ENCODE peak calls at places on chromosomes 12 and 14, in ten cellular contexts. One of them, this sample, is unnamed.
A peak's percentile ranks its signal among the peaks of the same experiment; 100 is the strongest.

GRCh38 chr14:69818760-69819191 is 21.7 kb upstream of the SLC10A1 start:
- DNase-seq in right atrium auricular region: no peak
- DNase-seq in ovary: peak; percentile 26
- DNase-seq in GM23338: peak; percentile 84
- DNase-seq in K562: peak; percentile 72
- DNase-seq in Calu3: peak; percentile 78
- DNase-seq in foreskin keratinocyte: peak; percentile 63
- DNase-seq in adrenal gland: peak; percentile 30
- DNase-seq in lower leg skin: peak; percentile 53
- DNase-seq in choroid plexus epithelial cell: peak; percentile 77
- DNase-seq in this sample: peak; percentile 74

GRCh38 chr12:6871052-6871957 is 1.8 kb downstream of the SPSB2 start:
- DNase-seq in choroid plexus epithelial cell: no peak
- DNase-seq in K562: no peak
- DNase-seq in GM23338: peak; percentile 36
- DNase-seq in ovary: no peak
- DNase-seq in Calu3: peak; percentile 74
- DNase-seq in foreskin keratinocyte: peak; percentile 72
- DNase-seq in right atrium auricular region: no peak
- DNase-seq in lower leg skin: no peak
- DNase-seq in adrenal gland: no peak
- DNase-seq in this sample: no peak

GRCh38 chr12:44015333-44015941 is 179.6 kb downstream of the TMEM117 start:
- DNase-seq in adrenal gland: no peak
- DNase-seq in lower leg skin: no peak
- DNase-seq in K562: peak; percentile 24
- DNase-seq in Calu3: peak; percentile 1
- DNase-seq in GM23338: peak; percentile 66
- DNase-seq in ovary: no peak
- DNase-seq in foreskin keratinocyte: peak; percentile 56
- DNase-seq in right atrium auricular region: no peak
- DNase-seq in choroid plexus epithelial cell: peak; percentile 68
- DNase-seq in this sample: peak; percentile 21

GRCh38 chr12:117333331-117334000 is 28.0 kb downstream of the NOS1 start:
- DNase-seq in lower leg skin: no peak
- DNase-seq in adrenal gland: no peak
- DNase-seq in foreskin keratinocyte: no peak
- DNase-seq in GM23338: no peak
- DNase-seq in Calu3: no peak
- DNase-seq in ovary: no peak
- DNase-seq in K562: no peak
- DNase-seq in choroid plexus epithelial cell: no peak
- DNase-seq in right atrium auricular region: no peak
- DNase-seq in this sample: no peak

GRCh38 chr12:4383304-4383865 is 3.9 kb upstream of the FGF23 start:
- DNase-seq in lower leg skin: no peak
- DNase-seq in foreskin keratinocyte: no peak
- DNase-seq in choroid plexus epithelial cell: no peak
- DNase-seq in Calu3: no peak
- DNase-seq in K562: peak; percentile 35
- DNase-seq in GM23338: peak; percentile 86
- DNase-seq in ovary: no peak
- DNase-seq in adrenal gland: no peak
- DNase-seq in right atrium auricular region: no peak
- DNase-seq in this sample: no peak

GRCh38 chr12:50598321-50598862 is 93.6 kb downstream of the DIP2B start:
- DNase-seq in choroid plexus epithelial cell: peak; percentile 52
- DNase-seq in right atrium auricular region: no peak
- DNase-seq in K562: no peak
- DNase-seq in Calu3: no peak
- DNase-seq in ovary: no peak
- DNase-seq in foreskin keratinocyte: no peak
- DNase-seq in GM23338: no peak
- DNase-seq in adrenal gland: peak; percentile 50
- DNase-seq in lower leg skin: no peak
- DNase-seq in this sample: no peak

GRCh38 chr14:93285048-93285447 is 47.8 kb downstream of the BTBD7 start:
- DNase-seq in choroid plexus epithelial cell: peak; percentile 68
- DNase-seq in Calu3: no peak
- DNase-seq in right atrium auricular region: no peak
- DNase-seq in lower leg skin: no peak
- DNase-seq in K562: no peak
- DNase-seq in GM23338: no peak
- DNase-seq in foreskin keratinocyte: no peak
- DNase-seq in ovary: no peak
- DNase-seq in adrenal gland: no peak
- DNase-seq in this sample: no peak

GRCh38 chr12:57488397-57489156 is 709 bp downstream of the MARS1 start:
- DNase-seq in GM23338: peak; percentile 30
- DNase-seq in Calu3: no peak
- DNase-seq in lower leg skin: no peak
- DNase-seq in K562: peak; percentile 41
- DNase-seq in foreskin keratinocyte: no peak
- DNase-seq in adrenal gland: no peak
- DNase-seq in ovary: no peak
- DNase-seq in choroid plexus epithelial cell: peak; percentile 39
- DNase-seq in right atrium auricular region: no peak
- DNase-seq in this sample: no peak

GRCh38 chr12:55972045-55972843 is 1.6 kb upstream of the RAB5B start:
- DNase-seq in GM23338: peak; percentile 46
- DNase-seq in Calu3: peak; percentile 46
- DNase-seq in adrenal gland: peak; percentile 28
- DNase-seq in foreskin keratinocyte: peak; percentile 89
- DNase-seq in K562: no peak
- DNase-seq in ovary: no peak
- DNase-seq in choroid plexus epithelial cell: peak; percentile 87
- DNase-seq in lower leg skin: no peak
- DNase-seq in right atrium auricular region: no peak
- DNase-seq in this sample: no peak

GRCh38 chr14:61280092-61280525 is 1.0 kb downstream of the TMEM30B start:
- DNase-seq in Calu3: peak; percentile 36
- DNase-seq in GM23338: no peak
- DNase-seq in ovary: no peak
- DNase-seq in foreskin keratinocyte: no peak
- DNase-seq in right atrium auricular region: no peak
- DNase-seq in K562: no peak
- DNase-seq in choroid plexus epithelial cell: no peak
- DNase-seq in lower leg skin: no peak
- DNase-seq in adrenal gland: no peak
- DNase-seq in this sample: no peak

GRCh38 chr12:92929957-92930356 is 862 bp upstream of the EEA1 start:
- DNase-seq in ovary: no peak
- DNase-seq in foreskin keratinocyte: peak; percentile 42
- DNase-seq in right atrium auricular region: no peak
- DNase-seq in GM23338: no peak
- DNase-seq in adrenal gland: no peak
- DNase-seq in lower leg skin: no peak
- DNase-seq in Calu3: no peak
- DNase-seq in choroid plexus epithelial cell: no peak
- DNase-seq in K562: no peak
- DNase-seq in this sample: no peak

DNA sequence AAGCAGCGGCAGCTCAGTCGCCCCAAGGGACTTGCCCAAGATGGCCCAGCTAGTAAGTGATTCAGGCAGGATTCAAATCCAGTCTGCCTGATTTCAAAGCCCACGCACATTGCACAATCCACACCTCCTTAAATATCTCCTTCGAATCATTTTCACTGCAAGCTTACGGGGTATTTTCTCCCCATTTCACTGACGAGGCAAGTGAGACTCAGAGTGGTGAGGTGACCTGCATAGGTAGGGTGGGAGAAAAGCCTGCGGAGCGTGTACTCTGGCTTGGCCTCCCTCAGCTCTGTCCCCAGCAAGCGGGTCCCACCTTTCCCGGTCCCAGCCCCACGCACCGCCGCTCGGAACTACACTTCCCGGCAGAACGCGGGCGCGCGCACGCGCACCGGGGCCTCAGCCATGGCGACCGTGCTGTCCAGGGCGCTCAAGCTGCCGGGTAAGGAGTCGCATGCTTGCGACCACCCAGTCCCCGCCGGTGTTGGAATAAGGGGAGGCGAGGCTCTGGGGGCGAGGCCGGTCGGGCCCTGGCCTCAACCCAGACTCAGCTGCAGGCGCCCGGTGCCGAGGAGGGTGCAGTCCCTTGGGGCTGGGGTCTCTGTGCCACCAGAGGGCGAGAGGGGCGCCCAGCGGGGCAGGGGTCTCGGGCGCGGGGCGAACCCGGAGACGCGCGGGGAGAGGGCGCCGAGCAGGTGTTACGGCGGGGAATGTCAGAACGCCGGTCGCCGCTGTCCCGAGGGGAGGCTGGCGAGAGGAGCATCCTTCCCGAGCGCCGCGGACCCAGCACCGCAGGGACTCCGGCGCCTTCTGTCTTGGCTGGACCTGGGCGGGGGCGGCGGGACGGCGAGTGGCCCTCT is at the start of gene FAM234B:
- DNase-seq in ovary: peak; percentile 80
- DNase-seq in GM23338: peak; percentile 84
- DNase-seq in right atrium auricular region: peak; percentile 80
- DNase-seq in adrenal gland: peak; percentile 63
- DNase-seq in lower leg skin: peak; percentile 64
- DNase-seq in Calu3: peak; percentile 81
- DNase-seq in K562: peak; percentile 78
- DNase-seq in choroid plexus epithelial cell: peak; percentile 64
- DNase-seq in foreskin keratinocyte: peak; percentile 25
- DNase-seq in this sample: peak; percentile 87
- TF ChIP-seq CTCF in ovary: peak; percentile 10
- TF ChIP-seq CTCF in GM23338: peak; percentile 36
- TF ChIP-seq CTCF in right atrium auricular region: no peak
- TF ChIP-seq CTCF in adrenal gland: no peak
- TF ChIP-seq CTCF in lower leg skin: no peak
- TF ChIP-seq CTCF in Calu3: no peak
- TF ChIP-seq CTCF in K562: no peak
- TF ChIP-seq CTCF in choroid plexus epithelial cell: no peak
- TF ChIP-seq CTCF in foreskin keratinocyte: no peak
- TF ChIP-seq CTCF in this sample: peak; percentile 7

GRCh38 chr14:67436006-67436866 is 24.3 kb upstream of the PLEK2 start:
- DNase-seq in right atrium auricular region: no peak
- DNase-seq in GM23338: peak; percentile 58
- DNase-seq in foreskin keratinocyte: no peak
- DNase-seq in Calu3: no peak
- DNase-seq in choroid plexus epithelial cell: no peak
- DNase-seq in K562: peak; percentile 27
- DNase-seq in lower leg skin: no peak
- DNase-seq in adrenal gland: peak; percentile 54
- DNase-seq in ovary: no peak
- DNase-seq in this sample: no peak
- TF ChIP-seq CTCF in right atrium auricular region: no peak
- TF ChIP-seq CTCF in GM23338: peak; percentile 26
- TF ChIP-seq CTCF in foreskin keratinocyte: no peak
- TF ChIP-seq CTCF in Calu3: no peak
- TF ChIP-seq CTCF in choroid plexus epithelial cell: no peak
- TF ChIP-seq CTCF in K562: peak; percentile 30
- TF ChIP-seq CTCF in lower leg skin: no peak
- TF ChIP-seq CTCF in adrenal gland: no peak
- TF ChIP-seq CTCF in ovary: no peak
- TF ChIP-seq CTCF in this sample: no peak

GRCh38 chr14:65102441-65103149 is at the start of gene MAX:
- DNase-seq in lower leg skin: peak; percentile 99
- DNase-seq in foreskin keratinocyte: peak; percentile 95
- DNase-seq in GM23338: peak; percentile 99
- DNase-seq in choroid plexus epithelial cell: peak; percentile 99
- DNase-seq in ovary: peak; percentile 96
- DNase-seq in K562: peak; percentile 89
- DNase-seq in adrenal gland: peak; percentile 99
- DNase-seq in Calu3: peak; percentile 96
- DNase-seq in right atrium auricular region: peak; percentile 99
- DNase-seq in this sample: peak; percentile 97

GRCh38 chr14:65104791-65105190 is 2.5 kb upstream of the MAX start:
- DNase-seq in choroid plexus epithelial cell: no peak
- DNase-seq in adrenal gland: no peak
- DNase-seq in ovary: no peak
- DNase-seq in K562: no peak
- DNase-seq in foreskin keratinocyte: no peak
- DNase-seq in right atrium auricular region: no peak
- DNase-seq in GM23338: no peak
- DNase-seq in Calu3: no peak
- DNase-seq in lower leg skin: no peak
- DNase-seq in this sample: no peak

GRCh38 chr14:65101631-65102440 is 481 bp downstream of the MAX start:
- DNase-seq in K562: no peak
- DNase-seq in ovary: peak; percentile 61
- DNase-seq in lower leg skin: peak; percentile 29
- DNase-seq in right atrium auricular region: no peak
- DNase-seq in foreskin keratinocyte: peak; percentile 4
- DNase-seq in GM23338: peak; percentile 51
- DNase-seq in choroid plexus epithelial cell: no peak
- DNase-seq in Calu3: peak; percentile 6
- DNase-seq in adrenal gland: peak; percentile 25
- DNase-seq in this sample: no peak

GRCh38 chr14:65100905-65101541 is 1.3 kb downstream of the MAX start:
- DNase-seq in right atrium auricular region: no peak
- DNase-seq in foreskin keratinocyte: peak; percentile 22
- DNase-seq in K562: no peak
- DNase-seq in GM23338: no peak
- DNase-seq in Calu3: no peak
- DNase-seq in lower leg skin: no peak
- DNase-seq in ovary: no peak
- DNase-seq in adrenal gland: no peak
- DNase-seq in choroid plexus epithelial cell: peak; percentile 13
- DNase-seq in this sample: no peak

DNA sequence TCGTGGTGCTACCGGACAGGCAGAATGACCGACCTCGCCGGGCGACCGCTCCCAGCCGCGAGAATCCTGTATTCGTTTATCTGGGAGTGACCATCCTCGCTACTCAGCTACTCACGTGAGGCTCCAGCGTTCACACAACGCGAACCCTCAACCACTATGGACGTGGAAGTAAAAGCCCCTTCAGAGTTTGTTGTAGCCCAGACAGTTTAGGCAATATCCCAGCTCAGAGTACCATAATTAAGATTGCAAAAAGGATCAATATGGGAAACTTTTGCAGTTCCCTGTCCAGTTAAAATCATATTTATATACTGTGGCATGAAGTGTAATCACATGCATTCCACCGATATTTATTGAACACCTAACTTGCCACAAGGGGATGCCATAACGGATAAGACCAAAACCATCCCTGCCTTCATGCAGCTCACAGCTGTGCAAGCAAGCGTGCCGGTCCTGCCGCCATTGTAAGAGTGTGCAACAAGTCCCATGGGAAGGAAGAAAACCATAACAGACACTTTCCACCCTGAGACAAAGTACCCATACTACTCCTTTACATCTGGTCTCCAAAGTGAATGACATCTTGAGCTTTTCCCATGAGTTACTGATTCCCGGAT is 938 bp upstream of the MAX start:
- DNase-seq in lower leg skin: no peak
- DNase-seq in right atrium auricular region: no peak
- DNase-seq in Calu3: peak; percentile 28
- DNase-seq in ovary: no peak
- DNase-seq in foreskin keratinocyte: no peak
- DNase-seq in GM23338: peak; percentile 42
- DNase-seq in K562: no peak
- DNase-seq in adrenal gland: no peak
- DNase-seq in choroid plexus epithelial cell: peak; percentile 35
- DNase-seq in this sample: no peak
- TF ChIP-seq CTCF in lower leg skin: no peak
- TF ChIP-seq CTCF in right atrium auricular region: no peak
- TF ChIP-seq CTCF in Calu3: no peak
- TF ChIP-seq CTCF in ovary: no peak
- TF ChIP-seq CTCF in foreskin keratinocyte: peak; percentile 42
- TF ChIP-seq CTCF in GM23338: peak; percentile 46
- TF ChIP-seq CTCF in K562: no peak
- TF ChIP-seq CTCF in adrenal gland: no peak
- TF ChIP-seq CTCF in choroid plexus epithelial cell: peak; percentile 28
- TF ChIP-seq CTCF in this sample: peak; percentile 16

GRCh38 chr12:105083551-105084105 is 630 bp downstream of the ALDH1L2 start:
- DNase-seq in right atrium auricular region: peak; percentile 87
- DNase-seq in Calu3: peak; percentile 52
- DNase-seq in K562: no peak
- DNase-seq in foreskin keratinocyte: peak; percentile 51
- DNase-seq in GM23338: peak; percentile 37
- DNase-seq in adrenal gland: peak; percentile 39
- DNase-seq in lower leg skin: peak; percentile 60
- DNase-seq in choroid plexus epithelial cell: peak; percentile 84
- DNase-seq in ovary: peak; percentile 26
- DNase-seq in this sample: no peak
- TF ChIP-seq CTCF in right atrium auricular region: no peak
- TF ChIP-seq CTCF in Calu3: no peak
- TF ChIP-seq CTCF in K562: no peak
- TF ChIP-seq CTCF in foreskin keratinocyte: no peak
- TF ChIP-seq CTCF in GM23338: no peak
- TF ChIP-seq CTCF in adrenal gland: no peak
- TF ChIP-seq CTCF in lower leg skin: no peak
- TF ChIP-seq CTCF in choroid plexus epithelial cell: peak; percentile 30
- TF ChIP-seq CTCF in ovary: no peak
- TF ChIP-seq CTCF in this sample: no peak